ENCODE peak calls at places on chromosomes 1 and 21, in five cellular contexts. W is naive thymus-derived CD4-positive, alpha-beta T cell; L is cortex of kidney; I is activated T-helper 1 cell treated with anti-CD3 and anti-CD28 coated beads, Interleukin-12 subunit alpha, Interleukin-12 subunit beta, Interleukin-2, Interleukin-4 antibody, amounts not matched to agents 30 ng/mL and 10 ng/mL and 1 ng/mL, durations not matched to agents 14 hours and 24 hours and 36 hours; H is omental fat pad. M is an unnamed sample.
A peak's percentile ranks its signal among the peaks of the same experiment; 100 is the strongest.

GRCh38 chr1:17862125-17862524 is 107.0 kb downstream of the ACTL8 start:
- DNase-seq in H (no peak), I (no peak), W (no peak), L (no peak), M (no peak)

GRCh38 chr1:229203030-229203751 is 67.7 kb upstream of the RAB4A start:
- DNase-seq in W (no peak), I (no peak), H (no peak), L (no peak), M (no peak)

GRCh38 chr1:207414606-207415108 is 39.5 kb upstream of the CR2 start:
- DNase-seq in I (no peak), H (no peak), L (no peak), W (peak; percentile 11), M (no peak)

GRCh38 chr1:22457356-22457755 is 5.7 kb downstream of the ZBTB40 start:
- DNase-seq in W (no peak), I (no peak), L (no peak), H (no peak), M (no peak)

GRCh38 chr1:18716785-18717678 is 86.4 kb downstream of the PAX7 start:
- DNase-seq in I (no peak), L (no peak), H (no peak), W (no peak), M (no peak)

GRCh38 chr1:200423235-200423634 is 13.4 kb upstream of the ZNF281 start:
- DNase-seq in H (no peak), W (no peak), L (no peak), I (no peak), M (no peak)

GRCh38 chr21:38958940-38959685 is 153.4 kb downstream of the ETS2 start:
- DNase-seq in H (no peak), I (no peak), W (no peak), L (no peak), M (no peak)

GRCh38 chr1:202207292-202207691 is 13.7 kb downstream of the LGR6 start:
- DNase-seq in L (no peak), W (no peak), H (no peak), I (no peak), M (no peak)

GRCh38 chr1:243433737-243434370 is 178.0 kb downstream of the SDCCAG8 start:
- DNase-seq in I (no peak), L (no peak), W (no peak), H (no peak), M (no peak)

GRCh38 chr1:185342672-185343259 is 25.7 kb upstream of the IVNS1ABP start:
- DNase-seq in H (no peak), L (no peak), I (no peak), W (no peak), M (no peak)

GRCh38 chr1:67059331-67059730 is 5.4 kb upstream of the SLC35D1 start:
- DNase-seq in L (no peak), W (no peak), H (no peak), I (no peak), M (no peak)

GRCh38 chr21:29018540-29018939 is 609 bp downstream of the RWDD2B start:
- DNase-seq in H (no peak), I (no peak), L (no peak), W (no peak), M (no peak)

GRCh38 chr1:22784737-22785136 is 74.1 kb downstream of the EPHB2 start:
- DNase-seq in W (no peak), I (no peak), L (no peak), H (no peak), M (no peak)